ENCODE peak calls at places on chromosomes 6 and 20, in nine cellular contexts. C is uterus, N is stomach, U is tibial nerve, F is heart left ventricle, S is IMR-90, I is A549, H is breast epithelium, A is adrenal gland. O is an unnamed sample.

GRCh38 chr20:37257993-37258392 is 3.6 kb downstream of the GHRH start:
- DNase-seq in C (no peak), U (no peak), H (peak; percentile 72), I (no peak), N (no peak), S (no peak), A (no peak), F (no peak), O (no peak)

GRCh38 chr6:170028629-170029345 is 262.1 kb downstream of the DLL1 start:
- DNase-seq in I (no peak), N (peak; percentile 27), U (no peak), S (no peak), A (no peak), F (no peak), C (peak; percentile 7), H (peak; percentile 15), O (peak; percentile 71)

GRCh38 chr20:1935696-1936366 is 40.6 kb downstream of the SIRPA start:
- DNase-seq in C (no peak), F (peak; percentile 73), I (no peak), A (peak; percentile 89), S (no peak), U (no peak), H (no peak), N (no peak), O (no peak)

GRCh38 chr6:24522090-24522820 is 27.5 kb downstream of the ALDH5A1 start:
- DNase-seq in A (no peak), C (no peak), N (no peak), U (no peak), H (no peak), I (no peak), S (peak; percentile 17), F (no peak), O (no peak)

GRCh38 chr20:50491926-50492634 is 18.1 kb upstream of the PTPN1 start:
- DNase-seq in C (no peak), H (no peak), F (no peak), U (no peak), I (no peak), N (no peak), A (peak; percentile 66), S (peak; percentile 55), O (peak; percentile 84)

GRCh38 chr20:56403465-56403864 is 8.6 kb upstream of the CASS4 start:
- DNase-seq in C (no peak), H (no peak), F (no peak), A (no peak), S (no peak), N (no peak), U (no peak), I (no peak), O (no peak)

GRCh38 chr6:149834513-149835481 is 29.4 kb downstream of the LRP11 start:
- DNase-seq in F (peak; percentile 50), H (peak; percentile 46), U (peak; percentile 96), S (peak; percentile 79), C (peak; percentile 56), A (peak; percentile 35), N (peak; percentile 61), I (peak; percentile 27), O (peak; percentile 64)

GRCh38 chr6:111107589-111107988 is 20.3 kb downstream of the SLC16A10 start:
- DNase-seq in C (no peak), H (no peak), S (no peak), U (no peak), I (no peak), N (no peak), F (no peak), A (no peak), O (no peak)

GRCh38 chr6:51753635-51754034 is 333.8 kb downstream of the PKHD1 start:
- DNase-seq in F (peak; percentile 18), A (no peak), U (no peak), I (no peak), H (no peak), C (no peak), N (peak; percentile 28), S (no peak), O (no peak)

GRCh38 chr6:44057931-44058616 is 69.2 kb downstream of the MRPL14 start:
- DNase-seq in U (peak; percentile 74), F (no peak), N (no peak), H (no peak), S (peak; percentile 73), C (no peak), I (no peak), A (no peak), O (no peak)

GRCh38 chr6:125509477-125509876 is 207.7 kb upstream of the HDDC2 start:
- DNase-seq in N (no peak), H (no peak), A (no peak), U (no peak), C (no peak), I (no peak), F (no peak), S (no peak), O (no peak)

GRCh38 chr6:131281471-131282270 is 146.4 kb downstream of the AKAP7 start:
- DNase-seq in S (peak; percentile 17), H (peak; percentile 26), A (peak; percentile 70), F (peak; percentile 32), C (no peak), N (no peak), U (peak; percentile 43), I (no peak), O (peak; percentile 42)

GRCh38 chr6:14066782-14067406 is 50.7 kb upstream of the CD83 start:
- DNase-seq in S (peak; percentile 80), C (no peak), N (no peak), F (no peak), A (no peak), H (peak; percentile 23), U (peak; percentile 40), I (peak; percentile 54), O (no peak)

DNA sequence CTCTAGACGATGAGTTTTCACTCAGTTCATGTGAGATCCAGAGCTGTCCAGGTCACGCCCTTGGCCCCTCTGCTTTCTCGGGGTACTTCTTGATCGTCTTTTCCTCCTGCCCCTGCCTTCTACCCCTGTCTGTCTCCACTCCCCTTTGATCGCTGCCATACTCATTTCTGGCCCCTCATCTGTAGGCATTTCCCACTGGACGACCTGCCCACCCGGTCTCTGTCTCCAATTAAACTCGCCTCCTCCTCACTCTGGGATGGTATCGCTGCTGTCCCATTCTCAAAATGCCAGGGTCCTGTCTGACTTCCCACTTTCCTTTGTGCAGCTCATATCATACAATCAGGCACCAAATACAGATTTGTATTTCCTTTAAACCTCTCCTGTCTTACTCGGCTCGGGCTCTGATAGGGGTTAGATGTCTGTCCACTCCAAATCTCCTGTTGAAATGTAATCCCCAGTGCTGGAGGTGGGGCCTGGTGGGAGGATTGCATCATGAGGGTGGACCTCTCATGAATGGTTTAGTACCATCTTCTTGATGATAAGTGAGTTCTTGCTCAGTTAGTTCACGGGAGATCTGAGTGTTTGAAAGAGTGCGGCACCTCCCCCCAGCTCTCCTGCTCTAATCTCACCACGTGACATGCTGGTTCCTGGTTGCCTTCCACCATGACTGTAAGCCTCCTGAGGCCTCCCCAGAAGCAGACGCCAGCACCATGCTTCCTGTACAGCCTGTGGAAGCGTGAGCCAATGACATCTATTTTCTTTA is 3.5 kb upstream of the SYNJ2 start:
- DNase-seq in S (no peak), H (no peak), U (no peak), A (no peak), N (no peak), F (no peak), C (no peak), I (no peak), O (no peak)
- TF ChIP-seq CTCF in S (no peak), H (no peak), U (no peak), A (no peak), N (no peak), F (no peak), C (no peak), I (no peak), O (no peak)

GRCh38 chr6:167974644-167975344 is 22.7 kb upstream of the KIF25 start:
- DNase-seq in S (peak; percentile 32), C (no peak), H (no peak), U (no peak), I (no peak), N (no peak), F (no peak), A (no peak), O (no peak)
- TF ChIP-seq POLR2A in S (no peak), C (no peak), H (no peak), U (no peak), I (no peak), N (no peak), F (no peak), A (no peak), O (no peak)

GRCh38 chr6:53344993-53345392 is 3.8 kb downstream of the ELOVL5 start:
- DNase-seq in I (no peak), N (no peak), A (no peak), C (no peak), U (no peak), H (no peak), F (no peak), S (no peak), O (no peak)
- H3K4me3 ChIP-seq in I (no peak overlapping the region), N (no peak overlapping the region), A (no peak overlapping the region), C (no peak overlapping the region), U (no peak overlapping the region), H (no peak overlapping the region), F (no peak overlapping the region), S (no peak overlapping the region), O (no peak overlapping the region)

DNA sequence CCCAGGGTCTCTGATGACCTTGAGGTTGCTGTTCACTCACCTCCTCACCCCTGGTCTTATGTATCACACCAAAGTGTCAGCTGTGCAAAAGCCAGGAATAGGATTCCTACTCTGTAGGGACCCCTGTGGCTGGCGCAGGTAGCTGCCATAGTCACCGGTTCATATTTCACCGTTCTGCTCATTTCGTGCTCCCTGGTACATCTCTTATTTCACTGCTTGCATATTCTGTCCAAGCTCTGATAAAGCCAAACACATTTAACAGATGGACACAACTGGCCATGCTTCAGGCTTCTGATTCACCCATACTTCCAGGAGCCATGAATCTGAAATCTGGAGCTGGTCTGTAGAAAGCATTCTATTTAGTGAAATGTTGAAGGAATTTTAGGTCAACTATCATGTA is 20.5 kb downstream of the SLC22A3 start:
- DNase-seq in U (no peak), A (no peak), I (no peak), F (no peak), C (no peak), N (no peak), H (no peak), S (no peak), O (no peak)
- TF ChIP-seq CTCF in U (no peak), A (no peak), I (no peak), F (no peak), C (no peak), N (no peak), H (no peak), S (no peak), O (no peak)

GRCh38 chr6:18136260-18136659 is 13.8 kb upstream of the NHLRC1 start:
- DNase-seq in S (no peak), I (no peak), F (no peak), U (no peak), N (no peak), H (no peak), A (no peak), C (no peak), O (no peak)

GRCh38 chr6:18139935-18140621 is 14.8 kb downstream of the TPMT start:
- DNase-seq in S (no peak), A (no peak), C (no peak), I (no peak), F (no peak), N (no peak), U (no peak), H (no peak), O (no peak)

GRCh38 chr6:18138906-18139305 is 16.0 kb downstream of the TPMT start:
- DNase-seq in N (no peak), A (no peak), F (no peak), S (no peak), I (no peak), U (no peak), H (no peak), C (no peak), O (no peak)

GRCh38 chr6:18135171-18135570 is 12.7 kb upstream of the NHLRC1 start:
- DNase-seq in H (no peak), U (no peak), I (no peak), A (no peak), C (no peak), N (no peak), S (no peak), F (no peak), O (no peak)
- TF ChIP-seq POLR2A in H (no peak), U (no peak), I (no peak), A (no peak), C (no peak), N (no peak), S (no peak), F (no peak), O (no peak)